ENCODE peak calls at places on chromosome 22, in four cellular contexts. V is glutamatergic neuron, P is endothelial cell of umbilical vein, N is right lobe of liver. Q is an unnamed sample.

GRCh38 chr22:42357221-42357620 is 75.0 kb downstream of the NFAM1 start:
- DNase-seq in V (no peak), N (no peak), P (no peak), Q (no peak)

GRCh38 chr22:50505776-50506610 is 1.5 kb downstream of the LMF2 start:
- DNase-seq in N (no peak), P (no peak), V (no peak), Q (peak)

GRCh38 chr22:20324139-20324516 is 4.3 kb upstream of the DGCR6L start:
- DNase-seq in V (no peak), N (no peak), P (no peak), Q (no peak)

GRCh38 chr22:24962835-24963234 is 10.3 kb downstream of the KIAA1671 start:
- DNase-seq in V (no peak), N (no peak), P (no peak), Q (no peak)

GRCh38 chr22:42431401-42432019 is 693 bp downstream of the NFAM1 start:
- DNase-seq in P (no peak), N (no peak), V (no peak), Q (peak)

GRCh38 chr22:41256254-41256897 is 15.6 kb upstream of the CHADL start:
- DNase-seq in P (peak), N (no peak), V (no peak), Q (no peak)

GRCh38 chr22:28103596-28103995 is 184.5 kb upstream of the PITPNB start:
- DNase-seq in N (no peak), V (no peak), P (no peak), Q (no peak)

GRCh38 chr22:26922804-26923203 is 265.4 kb downstream of the MIAT start:
- DNase-seq in N (no peak), V (no peak), P (no peak), Q (no peak)

GRCh38 chr22:45543243-45543642 is 40.6 kb downstream of the FBLN1 start:
- DNase-seq in V (no peak), N (no peak), P (no peak), Q (no peak)

GRCh38 chr22:40741116-40741515 is 61.8 kb downstream of the MCHR1 start:
- DNase-seq in N (no peak), P (no peak), V (no peak), Q (no peak)

GRCh38 chr22:33886696-33887095 is 33.6 kb downstream of the LARGE1 start:
- DNase-seq in V (no peak), N (no peak), P (no peak), Q (no peak)

GRCh38 chr22:27349456-27349855 is 452.1 kb downstream of the MN1 start:
- DNase-seq in V (no peak), P (no peak), N (no peak), Q (no peak)

GRCh38 chr22:41898645-41899044 is 16.2 kb downstream of the SHISA8 start:
- DNase-seq in N (no peak), V (no peak), P (no peak), Q (no peak)

GRCh38 chr22:40121463-40121862 is 56.3 kb upstream of the TNRC6B start:
- DNase-seq in P (no peak), N (no peak), V (peak), Q (no peak)

GRCh38 chr22:29661355-29661754 is 57.9 kb downstream of the NF2 start:
- DNase-seq in V (no peak), N (no peak), P (peak), Q (no peak)

GRCh38 chr22:37680191-37680851 is 4.9 kb downstream of the LGALS1 start:
- DNase-seq in N (no peak), P (no peak), V (no peak), Q (no peak)

GRCh38 chr22:37681001-37681424 is 5.1 kb upstream of the NOL12 start:
- DNase-seq in V (no peak), P (no peak), N (no peak), Q (no peak)

GRCh38 chr22:37678372-37678771 is 2.9 kb downstream of the LGALS1 start:
- DNase-seq in N (no peak), P (no peak), V (no peak), Q (no peak)

GRCh38 chr22:37679670-37680069 is 4.2 kb downstream of the LGALS1 start:
- DNase-seq in V (no peak), P (no peak), N (no peak), Q (no peak)

GRCh38 chr22:37681556-37682049 is 4.5 kb upstream of the NOL12 start:
- DNase-seq in P (peak), V (peak), N (peak), Q (peak)
- TF ChIP-seq CTCF in P (peak), V (peak), N (peak), Q (peak)

GRCh38 chr22:47080100-47080499 is 317.6 kb downstream of the TBC1D22A start:
- DNase-seq in N (no peak), P (no peak), V (no peak), Q (no peak)

GRCh38 chr22:47072642-47072967 is 310.2 kb downstream of the TBC1D22A start:
- DNase-seq in P (no peak), V (no peak), N (peak), Q (no peak)

GRCh38 chr22:47075568-47075967 is 313.1 kb downstream of the TBC1D22A start:
- DNase-seq in V (no peak), P (no peak), N (no peak), Q (no peak)

GRCh38 chr22:47073101-47073500 is 310.7 kb downstream of the TBC1D22A start:
- DNase-seq in N (peak), P (no peak), V (no peak), Q (no peak)

DNA sequence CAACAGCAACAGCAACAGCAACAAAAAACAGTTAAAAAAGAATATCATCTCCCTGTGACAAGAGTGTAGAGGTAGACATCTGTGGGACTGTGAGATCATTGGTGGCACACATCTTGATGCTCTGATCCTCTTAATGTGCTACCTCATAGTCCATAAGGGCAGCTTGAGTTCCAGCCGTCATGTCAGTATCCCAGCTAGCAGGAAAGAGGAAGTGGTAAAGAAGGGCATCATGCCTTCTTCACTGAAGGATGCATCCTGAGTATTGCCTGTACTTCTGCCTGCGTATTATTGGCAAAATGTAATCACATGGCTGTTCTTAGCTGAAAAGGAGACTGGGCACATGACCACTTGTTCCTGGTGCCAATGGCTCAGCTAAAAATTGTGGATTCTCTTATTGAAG is 314.3 kb downstream of the TBC1D22A start:
- DNase-seq in N (peak), V (no peak), P (no peak), Q (no peak)
- TF ChIP-seq CTCF in N (no peak), V (no peak), P (no peak), Q (no peak)

GRCh38 chr22:31295831-31296230 is 3.5 kb upstream of the PIK3IP1 start:
- DNase-seq in V (no peak), P (peak), N (no peak), Q (no peak)
- TF ChIP-seq CTCF in V (no peak), P (no peak), N (no peak), Q (no peak)

DNA sequence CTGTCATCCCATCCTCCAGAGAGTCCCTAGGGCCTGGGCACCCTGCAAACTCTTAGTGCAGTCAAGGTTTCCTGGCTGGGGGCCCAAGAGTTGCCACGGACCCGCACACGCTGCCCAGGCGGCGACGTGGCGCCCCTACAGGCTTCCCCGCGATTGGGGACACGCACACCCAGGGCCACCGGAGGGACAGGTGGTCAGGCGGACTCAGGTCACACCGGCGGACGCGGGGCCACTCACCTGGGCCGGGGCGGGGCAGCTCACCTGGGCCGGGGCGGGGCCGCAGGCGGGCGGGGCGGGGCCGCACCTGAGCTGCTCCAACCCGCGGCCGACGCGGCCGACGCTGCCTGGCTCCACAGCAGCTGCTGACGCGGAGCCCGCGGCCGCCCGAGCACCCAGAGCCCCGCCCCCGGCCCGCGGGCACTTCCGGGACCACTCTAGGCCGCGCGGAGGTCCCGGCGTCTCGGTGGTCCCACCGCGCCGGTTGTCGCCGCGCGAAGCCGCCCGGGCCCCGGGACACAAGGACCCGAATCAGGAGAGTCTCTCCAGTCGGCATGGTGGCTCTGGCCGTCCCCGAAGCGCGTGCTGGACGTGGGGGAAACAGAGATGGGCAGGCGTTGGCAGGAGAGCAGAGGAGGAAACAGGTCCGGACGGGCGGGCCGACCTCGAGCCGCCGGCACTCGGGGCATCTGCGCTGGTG is at the start of gene ZNF70:
- DNase-seq in V (peak), P (peak), N (peak), Q (peak)
- TF ChIP-seq CTCF in V (no peak), P (peak), N (peak), Q (no peak)

GRCh38 chr22:49046546-49047305 is 780.9 kb downstream of the BRD1 start:
- DNase-seq in P (no peak), N (peak), V (no peak), Q (no peak)
- TF ChIP-seq CTCF in P (peak), N (peak), V (no peak), Q (no peak)